ENCODE peak calls at places on chromosomes 12 and 14, in ten cellular contexts. T, Z, V, C, U, I, G, S, Y and N are unnamed samples.

GRCh38 chr12:117836999-117837736 is 131.6 kb downstream of the KSR2 start:
- DNase-seq in T (no peak), Z (peak), V (peak), C (peak), U (peak), I (peak), G (peak), S (peak), Y (peak), N (peak)

GRCh38 chr12:53325539-53326061 is 4.2 kb upstream of the AAAS start:
- DNase-seq in T (no peak), Z (no peak), V (no peak), C (no peak), U (no peak), I (peak), G (no peak), S (peak), Y (no peak), N (peak)

GRCh38 chr12:92529944-92530343 is 172.8 kb upstream of the PLEKHG7 start:
- DNase-seq in T (no peak), Z (no peak), V (no peak), C (no peak), U (no peak), I (no peak), G (no peak), S (no peak), Y (no peak), N (no peak)

GRCh38 chr14:31263485-31264133 is 56.0 kb upstream of the HECTD1 start:
- DNase-seq in T (peak), Z (peak), V (peak), C (peak), U (peak), I (no peak), G (peak), S (no peak), Y (peak), N (peak)

GRCh38 chr12:71415336-71416231 is 24.0 kb upstream of the LGR5 start:
- DNase-seq in T (no peak), Z (no peak), V (peak), C (no peak), U (no peak), I (peak), G (peak), S (peak), Y (no peak), N (peak)

GRCh38 chr12:113850309-113851056 is 115.6 kb downstream of the RBM19 start:
- DNase-seq in T (no peak), Z (no peak), V (no peak), C (peak), U (no peak), I (no peak), G (peak), S (no peak), Y (no peak), N (peak)

GRCh38 chr12:66638666-66639065 is 40.2 kb downstream of the GRIP1 start:
- DNase-seq in T (no peak), Z (no peak), V (no peak), C (no peak), U (no peak), I (no peak), G (no peak), S (no peak), Y (no peak), N (no peak)

GRCh38 chr12:87304406-87304805 is 724.8 kb downstream of the C12orf50 start:
- DNase-seq in T (no peak), Z (no peak), V (no peak), C (no peak), U (no peak), I (no peak), G (no peak), S (no peak), Y (no peak), N (no peak)

GRCh38 chr12:110316861-110317260 is 35.8 kb downstream of the ATP2A2 start:
- DNase-seq in T (no peak), Z (no peak), V (no peak), C (no peak), U (no peak), I (no peak), G (peak), S (no peak), Y (no peak), N (no peak)

GRCh38 chr12:21220266-21220665 is 89.3 kb downstream of the SLCO1B1 start:
- DNase-seq in T (no peak), Z (no peak), V (no peak), C (no peak), U (no peak), I (no peak), G (no peak), S (no peak), Y (no peak), N (no peak)

GRCh38 chr12:75481774-75482173 is 1.2 kb downstream of the GLIPR1 start:
- DNase-seq in T (no peak), Z (no peak), V (no peak), C (no peak), U (no peak), I (no peak), G (peak), S (no peak), Y (no peak), N (no peak)

GRCh38 chr14:100076133-100076532 is 10.9 kb downstream of the EVL start:
- DNase-seq in T (no peak), Z (no peak), V (no peak), C (no peak), U (no peak), I (no peak), G (peak), S (peak), Y (no peak), N (no peak)

GRCh38 chr14:100074431-100075100 is 9.3 kb downstream of the EVL start:
- DNase-seq in T (no peak), Z (no peak), V (no peak), C (no peak), U (no peak), I (no peak), G (no peak), S (no peak), Y (no peak), N (no peak)

GRCh38 chr14:100070310-100070709 is 5.1 kb downstream of the EVL start:
- DNase-seq in T (no peak), Z (no peak), V (no peak), C (no peak), U (no peak), I (no peak), G (no peak), S (no peak), Y (no peak), N (no peak)

GRCh38 chr14:100071545-100071944 is 6.3 kb downstream of the EVL start:
- DNase-seq in T (no peak), Z (no peak), V (no peak), C (no peak), U (no peak), I (no peak), G (no peak), S (no peak), Y (no peak), N (no peak)

DNA sequence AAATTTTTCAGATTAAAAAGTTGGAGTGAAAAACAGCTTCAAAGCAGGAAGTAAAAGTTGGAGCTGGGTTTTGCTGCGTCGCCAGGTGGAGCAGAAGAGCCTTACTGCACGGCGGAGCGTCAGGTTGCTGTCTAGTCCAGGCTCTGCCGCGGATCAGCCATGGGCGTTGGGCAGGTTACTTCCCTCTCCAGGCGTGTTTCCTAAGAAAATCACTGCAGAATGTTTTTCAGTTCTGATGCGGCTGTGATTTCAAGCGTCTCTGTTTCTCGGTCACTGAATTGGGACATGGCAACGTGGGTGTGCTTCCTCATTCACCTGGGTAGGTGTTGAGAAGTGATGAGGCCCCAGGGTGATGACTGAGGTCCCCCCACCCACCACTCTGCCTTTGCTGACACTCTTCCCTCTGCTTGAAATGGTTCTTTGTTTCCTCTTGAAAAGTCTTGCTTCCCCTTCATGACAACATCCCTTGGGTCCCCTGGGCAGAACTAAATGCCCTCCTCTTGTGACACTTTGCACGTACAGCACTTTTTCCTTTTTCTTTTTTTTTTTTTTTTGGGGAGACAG is 7.6 kb downstream of the EVL start:
- DNase-seq in T (no peak), Z (peak), V (no peak), C (no peak), U (peak), I (no peak), G (no peak), S (peak), Y (no peak), N (peak)
- TF ChIP-seq CTCF in T (no peak), Z (peak), V (no peak), C (no peak), U (peak), I (no peak), G (no peak), S (peak), Y (no peak), N (peak)

GRCh38 chr12:9064201-9064814 is 51.4 kb downstream of the A2M start:
- DNase-seq in T (no peak), Z (peak), V (peak), C (peak), U (peak), I (peak), G (peak), S (peak), Y (no peak), N (peak)
- TF ChIP-seq CTCF in T (peak), Z (peak), V (peak), C (peak), U (peak), I (peak), G (peak), S (peak), Y (no peak), N (no peak)

DNA sequence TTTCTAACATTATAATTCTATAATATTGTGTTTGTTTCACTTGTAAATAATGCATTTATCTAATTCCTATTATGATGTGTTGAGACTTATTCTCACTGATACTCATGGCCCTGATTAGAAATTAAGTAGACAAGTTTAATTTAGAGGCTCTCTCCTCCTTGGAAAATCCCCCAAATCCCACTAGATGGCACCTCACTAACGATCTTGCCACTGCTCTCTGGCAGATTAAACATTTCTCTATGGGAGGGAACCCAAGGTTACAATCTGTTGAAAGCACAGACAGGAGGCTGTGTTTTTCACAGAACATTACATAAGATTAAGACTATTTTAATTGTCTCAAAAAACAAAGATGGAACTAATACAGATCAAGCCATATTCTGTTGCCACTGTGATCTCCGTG is 318.7 kb downstream of the LRFN5 start:
- DNase-seq in T (peak), Z (no peak), V (no peak), C (no peak), U (no peak), I (no peak), G (peak), S (no peak), Y (no peak), N (no peak)
- TF ChIP-seq CTCF in T (peak), Z (no peak), V (peak), C (no peak), U (no peak), I (peak), G (peak), S (no peak), Y (no peak), N (no peak)

DNA sequence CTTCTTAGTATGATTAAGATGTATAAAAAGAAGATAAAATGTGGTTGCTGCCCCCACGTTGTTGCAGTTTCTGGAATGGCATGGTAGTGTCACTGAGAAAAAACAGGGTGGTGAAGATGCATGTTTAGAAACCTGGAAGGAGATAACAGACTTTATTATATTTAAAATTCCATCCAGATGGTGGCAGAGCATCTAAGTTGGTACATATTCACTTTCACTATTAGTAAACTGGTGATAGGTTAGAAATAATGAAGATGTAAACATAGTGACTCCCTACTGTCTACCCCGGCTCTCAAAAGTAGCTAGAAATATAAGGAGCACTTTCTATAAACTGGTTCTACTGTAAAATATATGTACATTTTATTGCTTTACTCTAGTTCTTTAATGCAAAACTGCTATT is 279.4 kb downstream of the NPAS3 start:
- DNase-seq in T (no peak), Z (no peak), V (no peak), C (no peak), U (no peak), I (no peak), G (no peak), S (no peak), Y (no peak), N (no peak)
- TF ChIP-seq CTCF in T (no peak), Z (no peak), V (no peak), C (no peak), U (no peak), I (no peak), G (no peak), S (no peak), Y (no peak), N (no peak)

GRCh38 chr14:88129306-88130056 is 124.5 kb downstream of the GPR65 start:
- DNase-seq in T (no peak), Z (peak), V (peak), C (no peak), U (no peak), I (no peak), G (peak), S (peak), Y (no peak), N (no peak)
- TF ChIP-seq CTCF in T (peak), Z (no peak), V (no peak), C (no peak), U (no peak), I (no peak), G (no peak), S (no peak), Y (no peak), N (no peak)

DNA sequence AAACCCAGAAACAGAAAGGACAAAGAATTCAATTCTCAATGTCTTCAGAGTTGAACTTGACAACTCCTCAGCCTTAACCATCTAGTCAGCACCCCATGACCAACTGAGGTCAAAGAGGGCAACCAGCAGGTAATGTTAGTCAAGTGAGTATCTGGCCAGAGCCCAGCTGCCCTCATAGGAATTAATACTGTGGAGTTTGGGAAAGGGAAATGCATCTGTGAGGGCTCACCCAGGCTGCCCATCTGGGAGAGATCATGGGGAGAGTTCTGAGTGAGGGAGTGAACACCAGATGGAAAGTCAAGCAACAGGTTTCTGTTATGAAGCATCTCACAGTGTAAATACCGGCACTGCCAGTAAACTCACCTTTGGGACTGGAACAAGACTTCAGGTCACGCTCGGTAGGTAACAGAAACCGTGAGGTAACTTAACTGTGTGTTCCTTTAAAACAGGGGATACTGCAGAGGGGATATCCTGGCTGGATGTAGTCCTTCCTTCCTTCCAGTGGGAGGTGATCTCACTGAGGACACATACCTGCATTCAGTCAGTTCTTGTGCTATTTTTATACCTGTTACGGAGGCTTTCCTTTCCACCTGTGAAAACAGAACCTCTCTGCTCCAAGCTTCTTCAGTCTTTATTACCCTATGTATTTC is 94.4 kb downstream of the DAD1 start:
- DNase-seq in T (no peak), Z (no peak), V (no peak), C (no peak), U (no peak), I (no peak), G (no peak), S (no peak), Y (no peak), N (no peak)
- TF ChIP-seq CTCF in T (peak), Z (no peak), V (no peak), C (no peak), U (no peak), I (no peak), G (no peak), S (peak), Y (no peak), N (no peak)

DNA sequence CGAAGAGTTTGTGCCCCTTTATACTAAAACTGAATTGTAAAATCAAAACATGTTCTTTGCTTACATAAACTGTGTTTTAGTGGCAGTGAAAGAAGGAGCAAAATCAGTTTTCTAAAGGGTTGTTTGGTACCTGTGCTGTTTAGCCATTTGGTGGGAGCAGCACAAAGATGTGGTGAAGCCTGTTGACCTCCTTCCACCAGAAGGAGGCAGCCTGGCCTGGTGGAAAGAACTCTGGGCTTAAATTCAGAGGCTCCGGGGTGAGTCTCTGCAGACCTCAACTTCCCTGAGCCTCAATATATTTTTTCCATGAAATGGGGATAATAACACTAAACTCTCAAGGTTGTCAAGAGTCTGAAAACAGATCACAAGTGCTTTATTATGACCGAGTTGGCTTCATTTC is 502.5 kb downstream of the VRK1 start:
- DNase-seq in T (no peak), Z (no peak), V (no peak), C (no peak), U (no peak), I (no peak), G (no peak), S (no peak), Y (no peak), N (no peak)
- TF ChIP-seq CTCF in T (peak), Z (no peak), V (no peak), C (no peak), U (no peak), I (peak), G (no peak), S (peak), Y (no peak), N (no peak)

DNA sequence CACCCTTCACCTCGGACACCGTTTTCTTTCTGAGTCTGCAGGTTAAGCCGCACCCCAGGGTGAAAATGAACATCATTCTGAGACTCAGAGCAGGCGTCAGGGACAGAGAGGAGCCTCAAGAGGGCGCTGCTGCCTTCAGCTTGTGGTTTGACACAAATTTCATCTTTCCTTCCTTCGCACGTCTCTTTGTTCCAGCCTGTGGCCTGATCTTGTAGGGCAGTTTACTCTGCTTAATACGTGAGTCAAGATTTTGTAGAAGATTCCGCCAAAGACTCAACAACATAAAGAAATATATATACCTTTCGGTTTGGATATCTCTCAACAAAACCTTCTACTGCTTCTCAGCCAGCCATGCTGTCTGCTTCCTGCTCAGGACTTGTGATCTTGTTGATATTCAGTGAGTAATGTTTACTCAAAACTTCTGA is 329.3 kb upstream of the OR4E1 start:
- DNase-seq in T (no peak), Z (no peak), V (no peak), C (no peak), U (no peak), I (peak), G (no peak), S (no peak), Y (no peak), N (peak)
- TF ChIP-seq CTCF in T (peak), Z (no peak), V (no peak), C (peak), U (no peak), I (peak), G (no peak), S (peak), Y (no peak), N (no peak)